ENCODE peak calls at places on chromosomes 7 and 10, in six cellular contexts. M, R, Y, P, F and K are unnamed samples.

GRCh38 chr7:70177166-70177565 is 578.9 kb downstream of the AUTS2 start:
- DNase-seq in M (no peak), R (no peak), P (no peak), F (no peak), Y (no peak), K (no peak)

GRCh38 chr10:43160919-43161251 is 22.6 kb downstream of the CSGALNACT2 start:
- DNase-seq in F (no peak), Y (no peak), M (no peak), R (no peak), P (no peak), K (no peak)

GRCh38 chr7:2477447-2478386 is 1.5 kb upstream of the GRIFIN start:
- DNase-seq in M (no peak), F (peak; percentile 69), Y (peak; percentile 70), P (no peak), R (peak; percentile 58), K (peak; percentile 57)

GRCh38 chr7:106982415-106982814 is 62.1 kb upstream of the PRKAR2B start:
- DNase-seq in P (no peak), F (no peak), R (no peak), Y (no peak), M (no peak), K (no peak)

GRCh38 chr10:22655312-22655973 is 58.9 kb downstream of the PIP4K2A start:
- DNase-seq in P (peak; percentile 30), R (no peak), F (peak; percentile 82), Y (no peak), M (no peak), K (no peak)

GRCh38 chr7:28625446-28625845 is 213.1 kb downstream of the CREB5 start:
- DNase-seq in M (no peak), F (no peak), R (no peak), P (no peak), Y (no peak), K (no peak)

GRCh38 chr7:124752310-124752709 is 13.3 kb downstream of the GPR37 start:
- DNase-seq in F (no peak), M (no peak), Y (no peak), R (no peak), P (no peak), K (no peak)

GRCh38 chr7:99000196-99000903 is 122.0 kb downstream of the TRRAP start:
- DNase-seq in Y (no peak), M (no peak), R (no peak), P (no peak), F (no peak), K (no peak)

GRCh38 chr10:70115948-70116682 is 16.5 kb downstream of the AIFM2 start:
- DNase-seq in M (no peak), F (peak; percentile 41), P (peak; percentile 76), Y (peak; percentile 29), R (no peak), K (peak; percentile 60)

GRCh38 chr10:49056356-49056755 is 59.0 kb downstream of the VSTM4 start:
- DNase-seq in Y (no peak), R (no peak), M (no peak), F (no peak), P (no peak), K (no peak)

GRCh38 chr7:6168469-6168868 is 104.0 kb downstream of the CYTH3 start:
- DNase-seq in P (no peak), R (no peak), Y (no peak), F (no peak), M (no peak), K (no peak)

GRCh38 chr7:6165521-6166325 is 106.7 kb downstream of the CYTH3 start:
- DNase-seq in R (no peak), Y (no peak), P (no peak), F (no peak), M (no peak), K (no peak)

GRCh38 chr7:6166443-6166871 is 106.0 kb downstream of the CYTH3 start:
- DNase-seq in Y (no peak), M (no peak), F (no peak), P (no peak), R (no peak), K (no peak)

GRCh38 chr7:6167587-6168154 is 104.8 kb downstream of the CYTH3 start:
- DNase-seq in P (no peak), Y (no peak), R (no peak), F (no peak), M (no peak), K (no peak)

DNA sequence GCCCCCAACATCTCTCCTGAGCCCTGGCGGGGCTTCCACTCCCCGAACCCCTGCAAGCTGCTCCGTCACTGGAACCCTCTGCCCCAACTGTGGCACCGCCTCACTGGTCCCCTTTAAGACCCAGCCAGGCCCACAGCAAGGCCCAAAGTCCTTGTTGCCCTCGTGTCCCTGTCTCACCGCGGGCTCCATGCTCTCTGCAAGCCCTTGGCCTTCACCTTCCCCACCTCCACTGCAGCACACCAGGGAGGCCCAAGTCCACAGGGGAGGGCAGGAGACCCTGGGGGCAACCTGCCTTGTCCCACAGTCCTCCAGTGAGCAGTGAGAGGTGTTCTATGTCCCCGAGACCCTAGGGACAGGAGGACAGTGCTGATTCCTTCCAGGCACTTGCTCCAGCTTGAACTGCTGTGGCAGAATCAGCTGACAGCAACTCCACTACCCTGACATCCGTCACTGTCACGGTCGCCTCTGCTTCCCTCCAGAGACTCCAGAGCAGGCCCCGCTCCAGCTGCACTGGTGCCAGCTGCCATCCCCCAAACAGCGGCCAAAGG is 105.3 kb downstream of the CYTH3 start:
- DNase-seq in R (no peak), Y (peak; percentile 59), M (no peak), F (no peak), P (no peak), K (no peak)
- H3K27ac ChIP-seq in R (no peak overlapping the region), Y (peak overlapping the region; percentile 75), M (no peak overlapping the region), F (peak overlapping the region; percentile 79), P (peak overlapping the region; percentile 1), K (no peak overlapping the region)

GRCh38 chr7:151517601-151518104 is 2.0 kb downstream of the RHEB start:
- DNase-seq in F (peak; percentile 18), P (no peak), M (no peak), Y (no peak), R (no peak), K (no peak)

GRCh38 chr7:151520419-151521229 is 929 bp upstream of the RHEB start:
- DNase-seq in Y (peak; percentile 45), M (peak; percentile 66), R (peak; percentile 74), P (no peak), F (peak; percentile 21), K (peak; percentile 52)

GRCh38 chr7:151519765-151520418 is at the start of gene RHEB:
- DNase-seq in M (peak; percentile 98), R (peak; percentile 98), P (peak; percentile 94), Y (peak; percentile 99), F (peak; percentile 100), K (peak; percentile 99)

GRCh38 chr7:151518781-151519044 is 982 bp downstream of the RHEB start:
- DNase-seq in Y (no peak), P (no peak), F (peak; percentile 21), R (no peak), M (no peak), K (no peak)

DNA sequence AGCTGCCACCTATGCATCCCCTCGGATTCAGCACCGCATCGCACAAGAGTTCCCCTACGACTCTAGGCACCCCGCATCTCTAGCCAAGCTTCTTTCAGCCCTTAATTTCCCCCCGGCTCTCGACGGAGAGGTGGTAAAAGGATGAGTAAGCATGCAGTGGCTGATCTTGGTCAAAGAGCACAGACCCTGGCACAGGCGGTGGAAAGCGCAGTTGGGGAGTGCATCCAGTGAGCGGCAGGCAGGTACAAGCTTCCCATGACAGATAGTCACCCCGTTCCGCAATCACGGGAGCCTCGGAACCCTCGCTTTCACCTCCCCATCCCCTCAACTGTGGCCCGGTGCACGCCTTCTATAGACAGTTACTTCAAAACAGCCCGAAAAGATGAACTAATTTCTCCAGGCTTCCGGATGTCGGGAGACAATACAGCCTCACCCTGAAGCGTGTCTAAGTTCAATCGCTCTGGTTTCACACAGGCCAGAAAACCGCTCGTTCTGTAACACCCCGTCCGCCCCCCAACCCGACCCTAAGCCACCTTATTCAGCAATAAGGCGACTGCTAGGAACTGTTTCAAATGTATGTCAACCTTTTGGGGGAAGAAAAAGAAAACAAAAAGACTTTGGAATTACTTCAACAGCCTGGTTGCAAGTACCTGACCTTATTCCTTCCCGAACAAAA is 1.5 kb downstream of the RHEB start:
- DNase-seq in R (no peak), F (peak; percentile 48), P (no peak), M (peak; percentile 55), Y (peak; percentile 55), K (peak; percentile 51)
- TF ChIP-seq CTCF in R (no peak), F (no peak), P (no peak), M (no peak), Y (no peak), K (no peak)

GRCh38 chr10:79402951-79403350 is 42.5 kb downstream of the ZCCHC24 start:
- DNase-seq in R (no peak), M (peak; percentile 52), P (no peak), F (no peak), Y (no peak), K (peak; percentile 17)

GRCh38 chr10:79399242-79399831 is 46.1 kb downstream of the ZCCHC24 start:
- DNase-seq in F (peak; percentile 99), R (no peak), P (peak; percentile 49), M (no peak), Y (peak; percentile 93), K (peak; percentile 94)

GRCh38 chr10:79400567-79401004 is 44.8 kb downstream of the ZCCHC24 start:
- DNase-seq in M (no peak), F (peak; percentile 57), P (peak; percentile 54), R (no peak), Y (no peak), K (no peak)

GRCh38 chr10:79402625-79402946 is 42.8 kb downstream of the ZCCHC24 start:
- DNase-seq in M (no peak), P (no peak), Y (no peak), F (no peak), R (no peak), K (no peak)

DNA sequence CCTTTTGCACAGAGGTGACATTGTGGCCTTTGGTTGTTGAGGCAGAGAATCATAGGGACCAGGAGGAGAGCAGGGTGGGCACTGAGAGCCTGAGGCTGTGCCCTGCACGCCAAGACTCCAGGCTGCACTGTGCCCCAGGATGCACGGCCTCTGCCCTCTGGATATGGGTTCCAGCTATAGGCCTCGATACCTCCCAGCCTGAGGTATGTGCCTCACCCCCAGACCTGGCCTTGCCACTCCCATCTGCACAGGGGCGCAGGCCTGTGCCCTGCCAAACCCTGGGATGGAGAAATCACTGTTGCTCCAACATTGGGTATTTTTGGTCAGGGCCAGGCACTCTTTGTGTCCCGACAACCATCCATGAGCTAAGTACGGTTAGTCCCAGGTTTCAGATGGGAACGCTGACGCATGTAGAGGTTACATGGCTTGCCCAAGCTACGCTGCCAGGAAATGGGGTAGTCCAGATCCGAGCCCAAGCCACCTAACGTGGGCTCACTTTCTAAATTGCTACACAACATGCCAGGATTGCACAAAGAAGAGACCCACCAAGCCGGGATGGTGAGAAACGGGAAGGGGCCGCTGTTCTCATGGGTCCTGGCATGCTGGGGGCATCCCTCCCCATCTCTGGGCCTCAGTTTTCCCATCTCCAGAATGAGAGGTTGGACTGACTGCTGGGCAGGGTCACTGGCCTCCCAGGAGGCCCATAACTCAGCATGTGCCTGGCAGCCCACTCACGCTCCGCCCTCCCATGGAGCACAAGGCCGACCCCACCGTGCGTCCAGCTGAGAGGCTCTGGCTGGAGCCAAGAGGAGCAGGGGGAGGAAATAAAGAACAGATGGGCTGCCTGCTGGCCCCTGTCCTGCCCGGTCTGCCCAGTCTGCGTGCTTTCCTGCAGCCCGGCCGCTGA is 44.2 kb downstream of the ZCCHC24 start:
- DNase-seq in F (peak; percentile 89), P (no peak), M (no peak), Y (peak; percentile 67), R (no peak), K (peak; percentile 90)
- H3K27ac ChIP-seq in F (peak overlapping the region; percentile 41), P (no peak overlapping the region), M (no peak overlapping the region), Y (peak overlapping the region; percentile 96), R (no peak overlapping the region), K (no peak overlapping the region)

DNA sequence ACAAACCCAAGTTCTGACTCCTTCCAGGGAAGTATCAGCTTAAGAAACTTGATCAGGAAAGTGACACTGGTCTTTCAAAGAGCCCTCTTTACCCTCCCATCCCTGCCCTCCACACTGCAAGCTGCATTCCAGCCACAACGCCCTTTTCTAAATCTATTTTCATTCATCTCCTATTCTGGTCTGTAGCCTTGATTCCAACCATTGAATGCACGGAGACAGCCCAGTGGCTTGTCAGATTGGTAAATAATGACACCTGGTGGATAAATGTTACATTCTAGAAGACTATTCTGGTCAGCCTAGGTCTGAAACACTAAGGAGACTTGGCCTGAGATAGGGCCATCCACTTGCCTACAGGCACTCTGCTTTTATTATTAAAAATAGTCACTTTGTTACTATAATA is 20.9 kb downstream of the MORN4 start:
- DNase-seq in P (peak; percentile 87), M (no peak), F (peak; percentile 70), Y (no peak), R (no peak), K (no peak)
- TF ChIP-seq CTCF in P (peak; percentile 57), M (peak; percentile 69), F (peak; percentile 35), Y (peak; percentile 45), R (peak; percentile 76), K (peak; percentile 52)